ENCODE peak calls at places on chromosomes 2 and 18, in seven cellular contexts. H is astrocyte of the spinal cord; O is EL; W is choroid plexus epithelial cell; Y is CD8-positive, alpha-beta T cell; L is activated naive CD8-positive, alpha-beta T cell treated with anti-CD3 and anti-CD28 coated beads, Interleukin-2, amount 50 U/mL, for 24 hours; F is GM12891. E is an unnamed sample.

GRCh38 chr2:143150287-143150686 is 21.1 kb downstream of the ARHGAP15 start:
- DNase-seq in H (no peak), O (no peak), W (no peak), Y (no peak), L (no peak), F (no peak), E (no peak)

GRCh38 chr2:120736202-120736954 is 710 bp downstream of the GLI2 start:
- DNase-seq in H (peak; percentile 55), O (no peak), W (no peak), Y (no peak), L (no peak), F (no peak), E (peak; percentile 83)

GRCh38 chr2:188529710-188530109 is 238.0 kb downstream of the GULP1 start:
- DNase-seq in H (no peak), O (no peak), W (no peak), Y (no peak), L (no peak), F (no peak), E (no peak)

GRCh38 chr2:181574321-181574720 is 82.6 kb downstream of the CERKL start:
- DNase-seq in H (no peak), O (no peak), W (no peak), Y (no peak), L (no peak), F (no peak), E (no peak)

GRCh38 chr2:239668042-239668441 is 267.2 kb upstream of the HDAC4 start:
- DNase-seq in H (no peak), O (no peak), W (no peak), Y (no peak), L (no peak), F (no peak), E (no peak)

GRCh38 chr2:98480598-98480997 is 35.9 kb downstream of the INPP4A start:
- DNase-seq in H (no peak), O (no peak), W (no peak), Y (no peak), L (no peak), F (no peak), E (no peak)

GRCh38 chr18:13530879-13531387 is 195.4 kb downstream of the FAM210A start:
- DNase-seq in H (peak; percentile 64), O (peak; percentile 30), W (peak; percentile 84), Y (no peak), L (no peak), F (no peak), E (peak; percentile 91)

GRCh38 chr18:77544792-77545191 is 295.1 kb downstream of the GALR1 start:
- DNase-seq in H (no peak), O (no peak), W (no peak), Y (no peak), L (no peak), F (no peak), E (no peak)

GRCh38 chr2:9288233-9288632 is 81.6 kb downstream of the ASAP2 start:
- DNase-seq in H (peak; percentile 97), O (peak; percentile 98), W (peak; percentile 97), Y (no peak), L (no peak), F (no peak), E (no peak)

GRCh38 chr2:231965118-231965517 is 3.6 kb downstream of the DIS3L2 start:
- DNase-seq in H (no peak), O (no peak), W (peak; percentile 18), Y (no peak), L (no peak), F (no peak), E (no peak)

GRCh38 chr18:45657357-45658335 is 42.4 kb downstream of the SLC14A2 start:
- DNase-seq in H (no peak), O (peak; percentile 19), W (peak; percentile 16), Y (no peak), L (no peak), F (no peak), E (no peak)

GRCh38 chr2:16002575-16002974 is 62.2 kb downstream of the MYCN start:
- DNase-seq in H (no peak), O (no peak), W (no peak), Y (no peak), L (no peak), F (no peak), E (no peak)

GRCh38 chr2:96256611-96257113 is 9.1 kb downstream of the TMEM127 start:
- DNase-seq in H (no peak), O (no peak), W (no peak), Y (no peak), L (no peak), F (no peak), E (no peak)

GRCh38 chr2:161312996-161313395 is 4.8 kb downstream of the PSMD14 start:
- DNase-seq in H (peak; percentile 13), O (peak; percentile 36), W (no peak), Y (no peak), L (no peak), F (no peak), E (no peak)

GRCh38 chr2:226652388-226652787 is 147.2 kb downstream of the IRS1 start:
- DNase-seq in H (peak; percentile 99), O (peak; percentile 96), W (peak; percentile 97), Y (no peak), L (no peak), F (no peak), E (no peak)

GRCh38 chr18:79853993-79854364 is 56.2 kb downstream of the KCNG2 start:
- DNase-seq in H (no peak), O (no peak), W (no peak), Y (no peak), L (no peak), F (no peak), E (peak; percentile 71)

GRCh38 chr18:44325903-44326650 is 354.6 kb upstream of the SETBP1 start:
- DNase-seq in H (peak; percentile 72), O (peak; percentile 55), W (peak; percentile 91), Y (no peak), L (peak; percentile 29), F (no peak), E (no peak)

GRCh38 chr2:62197609-62198236 is 1.8 kb downstream of the B3GNT2 start:
- DNase-seq in H (no peak), O (peak; percentile 27), W (no peak), Y (no peak), L (peak; percentile 41), F (no peak), E (peak; percentile 88)

GRCh38 chr2:126664234-126664633 is 8.3 kb downstream of the GYPC start:
- DNase-seq in H (no peak), O (no peak), W (no peak), Y (no peak), L (peak; percentile 44), F (no peak), E (no peak)

GRCh38 chr2:73334620-73335019 is 41.3 kb upstream of the EGR4 start:
- DNase-seq in H (no peak), O (no peak), W (no peak), Y (no peak), L (no peak), F (no peak), E (no peak)

GRCh38 chr18:3409811-3410210 is 40.2 kb upstream of the TGIF1 start:
- DNase-seq in H (no peak), O (no peak), W (no peak), Y (no peak), L (no peak), F (no peak), E (no peak)

GRCh38 chr2:218882463-218882821 is 1.8 kb downstream of the WNT10A start:
- DNase-seq in H (no peak), O (no peak), W (no peak), Y (no peak), L (no peak), F (no peak), E (no peak)

GRCh38 chr2:16604236-16604635 is 61.4 kb downstream of the CYRIA start:
- DNase-seq in H (no peak), O (no peak), W (peak; percentile 45), Y (no peak), L (no peak), F (no peak), E (no peak)

GRCh38 chr18:36388310-36388709 is 90.8 kb downstream of the FHOD3 start:
- DNase-seq in H (no peak), O (no peak), W (no peak), Y (no peak), L (no peak), F (no peak), E (no peak)

GRCh38 chr2:197875736-197876135 is 71.3 kb downstream of the PLCL1 start:
- DNase-seq in H (no peak), O (no peak), W (no peak), Y (no peak), L (no peak), F (no peak), E (no peak)

GRCh38 chr2:160257015-160257741 is 57.1 kb upstream of the ITGB6 start:
- DNase-seq in H (no peak), O (peak; percentile 56), W (no peak), Y (no peak), L (no peak), F (no peak), E (no peak)

GRCh38 chr2:232449964-232450363 is 6.0 kb upstream of the ALPI start:
- DNase-seq in H (no peak), O (no peak), W (no peak), Y (no peak), L (no peak), F (no peak), E (peak; percentile 72)

GRCh38 chr2:206217162-206217561 is 57.3 kb upstream of the ZDBF2 start:
- DNase-seq in H (no peak), O (no peak), W (no peak), Y (no peak), L (no peak), F (no peak), E (no peak)

GRCh38 chr2:26914963-26915310 is 55.5 kb upstream of the MAPRE3 start:
- DNase-seq in H (no peak), O (no peak), W (no peak), Y (no peak), L (no peak), F (no peak), E (no peak)

GRCh38 chr18:23058746-23059440 is 76.4 kb upstream of the CABLES1 start:
- DNase-seq in H (no peak), O (peak; percentile 42), W (no peak), Y (no peak), L (no peak), F (no peak), E (no peak)

GRCh38 chr2:2172516-2172915 is 158.6 kb downstream of the MYT1L start:
- DNase-seq in H (no peak), O (no peak), W (no peak), Y (no peak), L (no peak), F (no peak), E (no peak)

GRCh38 chr2:19902272-19902730 is 518 bp upstream of the TTC32 start:
- DNase-seq in H (no peak), O (no peak), W (peak; percentile 34), Y (no peak), L (peak; percentile 10), F (no peak), E (no peak)

GRCh38 chr2:229431331-229431954 is 160.4 kb upstream of the PID1 start:
- DNase-seq in H (peak; percentile 84), O (peak; percentile 58), W (peak; percentile 88), Y (no peak), L (no peak), F (no peak), E (no peak)

GRCh38 chr2:100397117-100397860 is 20.2 kb downstream of the CHST10 start:
- DNase-seq in H (peak; percentile 17), O (no peak), W (peak; percentile 20), Y (no peak), L (no peak), F (no peak), E (no peak)

GRCh38 chr2:69945447-69945846 is 16.0 kb downstream of the ASPRV1 start:
- DNase-seq in H (no peak), O (no peak), W (no peak), Y (no peak), L (no peak), F (no peak), E (peak; percentile 85)